ENCODE peak calls at places on chromosomes 11 and 22, in nine cellular contexts. One of them, this sample, is unnamed.

GRCh38 chr11:34890089-34890488 is 26.1 kb downstream of the APIP start:
- DNase-seq in GM19239: no peak
- DNase-seq in activated effector memory CD4-positive, alpha-beta T cell treated with anti-CD3 and anti-CD28 coated beads, Interleukin-2, amount 50 U/mL, for 16 hours: no peak
- DNase-seq in stimulated activated CD4-positive, alpha-beta T cell treated with anti-CD3 and anti-CD28 coated beads, Interleukin-2, amount 100 ng/mL, for 24 hours: no peak
- DNase-seq in chondrocyte: no peak
- DNase-seq in hypothalamus: no peak
- DNase-seq in Caco-2: no peak
- DNase-seq in mesendoderm: no peak
- DNase-seq in GDM1: no peak
- DNase-seq in this sample: no peak

GRCh38 chr11:62922189-62922589 is 1.0 kb upstream of the CHRM1 start:
- DNase-seq in GM19239: no peak
- DNase-seq in activated effector memory CD4-positive, alpha-beta T cell treated with anti-CD3 and anti-CD28 coated beads, Interleukin-2, amount 50 U/mL, for 16 hours: no peak
- DNase-seq in stimulated activated CD4-positive, alpha-beta T cell treated with anti-CD3 and anti-CD28 coated beads, Interleukin-2, amount 100 ng/mL, for 24 hours: no peak
- DNase-seq in chondrocyte: peak; percentile 50
- DNase-seq in hypothalamus: no peak
- DNase-seq in Caco-2: no peak
- DNase-seq in mesendoderm: no peak
- DNase-seq in GDM1: no peak
- DNase-seq in this sample: no peak

GRCh38 chr11:10414659-10415058 is 40.4 kb upstream of the AMPD3 start:
- DNase-seq in GM19239: no peak
- DNase-seq in activated effector memory CD4-positive, alpha-beta T cell treated with anti-CD3 and anti-CD28 coated beads, Interleukin-2, amount 50 U/mL, for 16 hours: no peak
- DNase-seq in stimulated activated CD4-positive, alpha-beta T cell treated with anti-CD3 and anti-CD28 coated beads, Interleukin-2, amount 100 ng/mL, for 24 hours: no peak
- DNase-seq in chondrocyte: no peak
- DNase-seq in hypothalamus: no peak
- DNase-seq in Caco-2: no peak
- DNase-seq in mesendoderm: peak; percentile 27
- DNase-seq in GDM1: peak; percentile 91
- DNase-seq in this sample: no peak

GRCh38 chr22:46574993-46575914 is 37.8 kb upstream of the CELSR1 start:
- DNase-seq in GM19239: no peak
- DNase-seq in activated effector memory CD4-positive, alpha-beta T cell treated with anti-CD3 and anti-CD28 coated beads, Interleukin-2, amount 50 U/mL, for 16 hours: no peak
- DNase-seq in stimulated activated CD4-positive, alpha-beta T cell treated with anti-CD3 and anti-CD28 coated beads, Interleukin-2, amount 100 ng/mL, for 24 hours: no peak
- DNase-seq in chondrocyte: peak; percentile 51
- DNase-seq in hypothalamus: no peak
- DNase-seq in Caco-2: peak; percentile 62
- DNase-seq in mesendoderm: peak; percentile 91
- DNase-seq in GDM1: no peak
- DNase-seq in this sample: no peak

GRCh38 chr11:20097319-20098221 is 62.7 kb downstream of the DBX1 start:
- DNase-seq in GM19239: no peak
- DNase-seq in activated effector memory CD4-positive, alpha-beta T cell treated with anti-CD3 and anti-CD28 coated beads, Interleukin-2, amount 50 U/mL, for 16 hours: no peak
- DNase-seq in stimulated activated CD4-positive, alpha-beta T cell treated with anti-CD3 and anti-CD28 coated beads, Interleukin-2, amount 100 ng/mL, for 24 hours: no peak
- DNase-seq in chondrocyte: no peak
- DNase-seq in hypothalamus: no peak
- DNase-seq in Caco-2: no peak
- DNase-seq in mesendoderm: no peak
- DNase-seq in GDM1: no peak
- DNase-seq in this sample: no peak

GRCh38 chr11:133525976-133526375 is 6.3 kb downstream of the OPCML start:
- DNase-seq in GM19239: no peak
- DNase-seq in activated effector memory CD4-positive, alpha-beta T cell treated with anti-CD3 and anti-CD28 coated beads, Interleukin-2, amount 50 U/mL, for 16 hours: no peak
- DNase-seq in stimulated activated CD4-positive, alpha-beta T cell treated with anti-CD3 and anti-CD28 coated beads, Interleukin-2, amount 100 ng/mL, for 24 hours: no peak
- DNase-seq in chondrocyte: no peak
- DNase-seq in hypothalamus: no peak
- DNase-seq in Caco-2: no peak
- DNase-seq in mesendoderm: no peak
- DNase-seq in GDM1: no peak
- DNase-seq in this sample: no peak

GRCh38 chr11:62324738-62325556 is 12.3 kb upstream of the ASRGL1 start:
- DNase-seq in GM19239: no peak
- DNase-seq in activated effector memory CD4-positive, alpha-beta T cell treated with anti-CD3 and anti-CD28 coated beads, Interleukin-2, amount 50 U/mL, for 16 hours: peak; percentile 82
- DNase-seq in stimulated activated CD4-positive, alpha-beta T cell treated with anti-CD3 and anti-CD28 coated beads, Interleukin-2, amount 100 ng/mL, for 24 hours: peak; percentile 53
- DNase-seq in chondrocyte: no peak
- DNase-seq in hypothalamus: no peak
- DNase-seq in Caco-2: peak; percentile 64
- DNase-seq in mesendoderm: peak; percentile 86
- DNase-seq in GDM1: peak; percentile 57
- DNase-seq in this sample: no peak

GRCh38 chr11:64655901-64656601 is 65.0 kb downstream of the SLC22A12 start:
- DNase-seq in GM19239: no peak
- DNase-seq in activated effector memory CD4-positive, alpha-beta T cell treated with anti-CD3 and anti-CD28 coated beads, Interleukin-2, amount 50 U/mL, for 16 hours: no peak
- DNase-seq in stimulated activated CD4-positive, alpha-beta T cell treated with anti-CD3 and anti-CD28 coated beads, Interleukin-2, amount 100 ng/mL, for 24 hours: no peak
- DNase-seq in chondrocyte: no peak
- DNase-seq in hypothalamus: no peak
- DNase-seq in Caco-2: no peak
- DNase-seq in mesendoderm: no peak
- DNase-seq in GDM1: no peak
- DNase-seq in this sample: no peak

GRCh38 chr22:19430890-19431541 is 517 bp downstream of the HIRA start:
- DNase-seq in GM19239: no peak
- DNase-seq in activated effector memory CD4-positive, alpha-beta T cell treated with anti-CD3 and anti-CD28 coated beads, Interleukin-2, amount 50 U/mL, for 16 hours: peak; percentile 72
- DNase-seq in stimulated activated CD4-positive, alpha-beta T cell treated with anti-CD3 and anti-CD28 coated beads, Interleukin-2, amount 100 ng/mL, for 24 hours: peak; percentile 31
- DNase-seq in chondrocyte: no peak
- DNase-seq in hypothalamus: no peak
- DNase-seq in Caco-2: peak; percentile 69
- DNase-seq in mesendoderm: peak; percentile 82
- DNase-seq in GDM1: no peak
- DNase-seq in this sample: no peak

GRCh38 chr22:22687638-22688500 is 43.5 kb downstream of the GGTLC2 start:
- DNase-seq in GM19239: no peak
- DNase-seq in activated effector memory CD4-positive, alpha-beta T cell treated with anti-CD3 and anti-CD28 coated beads, Interleukin-2, amount 50 U/mL, for 16 hours: peak; percentile 63
- DNase-seq in stimulated activated CD4-positive, alpha-beta T cell treated with anti-CD3 and anti-CD28 coated beads, Interleukin-2, amount 100 ng/mL, for 24 hours: no peak
- DNase-seq in chondrocyte: peak; percentile 6
- DNase-seq in hypothalamus: no peak
- DNase-seq in Caco-2: peak; percentile 61
- DNase-seq in mesendoderm: peak; percentile 41
- DNase-seq in GDM1: peak; percentile 24
- DNase-seq in this sample: no peak

GRCh38 chr11:7578276-7578955 is 64.6 kb downstream of the PPFIBP2 start:
- DNase-seq in GM19239: no peak
- DNase-seq in activated effector memory CD4-positive, alpha-beta T cell treated with anti-CD3 and anti-CD28 coated beads, Interleukin-2, amount 50 U/mL, for 16 hours: no peak
- DNase-seq in stimulated activated CD4-positive, alpha-beta T cell treated with anti-CD3 and anti-CD28 coated beads, Interleukin-2, amount 100 ng/mL, for 24 hours: no peak
- DNase-seq in chondrocyte: no peak
- DNase-seq in hypothalamus: no peak
- DNase-seq in Caco-2: no peak
- DNase-seq in mesendoderm: no peak
- DNase-seq in GDM1: no peak
- DNase-seq in this sample: no peak

GRCh38 chr22:36536717-36537116 is 7.8 kb upstream of the EIF3D start:
- DNase-seq in GM19239: no peak
- DNase-seq in activated effector memory CD4-positive, alpha-beta T cell treated with anti-CD3 and anti-CD28 coated beads, Interleukin-2, amount 50 U/mL, for 16 hours: no peak
- DNase-seq in stimulated activated CD4-positive, alpha-beta T cell treated with anti-CD3 and anti-CD28 coated beads, Interleukin-2, amount 100 ng/mL, for 24 hours: no peak
- DNase-seq in chondrocyte: peak; percentile 32
- DNase-seq in hypothalamus: no peak
- DNase-seq in Caco-2: no peak
- DNase-seq in mesendoderm: no peak
- DNase-seq in GDM1: no peak
- DNase-seq in this sample: no peak

GRCh38 chr22:25546242-25546641 is 18.2 kb upstream of the GRK3 start:
- DNase-seq in GM19239: no peak
- DNase-seq in activated effector memory CD4-positive, alpha-beta T cell treated with anti-CD3 and anti-CD28 coated beads, Interleukin-2, amount 50 U/mL, for 16 hours: no peak
- DNase-seq in stimulated activated CD4-positive, alpha-beta T cell treated with anti-CD3 and anti-CD28 coated beads, Interleukin-2, amount 100 ng/mL, for 24 hours: no peak
- DNase-seq in chondrocyte: no peak
- DNase-seq in hypothalamus: no peak
- DNase-seq in Caco-2: no peak
- DNase-seq in mesendoderm: no peak
- DNase-seq in GDM1: no peak
- DNase-seq in this sample: no peak